ENCODE peak calls at places on chromosomes 7 and 10, in six cellular contexts. Y is IMR-90, R is mesendoderm, B is mesenchymal stem cell, O is H1, F is trophoblast cell. K is an unnamed sample.

GRCh38 chr10:90399782-90400181 is 458.1 kb downstream of the HTR7 start:
- DNase-seq in B (peak; percentile 68), F (no peak), R (no peak), O (no peak), Y (no peak), K (no peak)

GRCh38 chr10:116486774-116487448 is 58.8 kb upstream of the PNLIP start:
- DNase-seq in B (no peak), O (no peak), R (peak; percentile 53), Y (no peak), F (no peak), K (no peak)

GRCh38 chr7:143375298-143376034 is 5.7 kb upstream of the ZYX start:
- DNase-seq in O (no peak), Y (no peak), F (no peak), R (no peak), B (no peak), K (no peak)

GRCh38 chr10:90969947-90970673 is 49.2 kb upstream of the ANKRD1 start:
- DNase-seq in B (peak; percentile 46), O (peak; percentile 48), Y (peak; percentile 70), R (peak; percentile 75), F (peak; percentile 63), K (no peak)

GRCh38 chr10:114489521-114490310 is 85.4 kb upstream of the AFAP1L2 start:
- DNase-seq in O (no peak), R (peak; percentile 62), Y (no peak), B (no peak), F (no peak), K (peak; percentile 63)

GRCh38 chr10:30176182-30176581 is 116.8 kb upstream of the JCAD start:
- DNase-seq in R (no peak), Y (peak; percentile 83), O (no peak), F (no peak), B (peak; percentile 76), K (no peak)

GRCh38 chr7:66883716-66884115 is 37.3 kb upstream of the TMEM248 start:
- DNase-seq in F (peak; percentile 76), B (peak; percentile 32), O (no peak), R (no peak), Y (peak; percentile 77), K (no peak)

GRCh38 chr10:44388641-44389040 is 3.7 kb upstream of the CXCL12 start:
- DNase-seq in F (no peak), O (no peak), Y (no peak), B (no peak), R (no peak), K (no peak)

GRCh38 chr10:28810062-28810870 is 132.9 kb downstream of the BAMBI start:
- DNase-seq in Y (peak; percentile 38), O (peak; percentile 52), B (peak; percentile 87), R (peak; percentile 47), F (peak; percentile 32), K (no peak)

GRCh38 chr10:121138112-121138860 is 287.1 kb downstream of the WDR11 start:
- DNase-seq in B (no peak), O (no peak), F (no peak), Y (no peak), R (no peak), K (no peak)

GRCh38 chr7:158743219-158743618 is 38.6 kb upstream of the NCAPG2 start:
- DNase-seq in F (peak; percentile 15), R (peak; percentile 16), Y (no peak), O (peak; percentile 71), B (no peak), K (no peak)

GRCh38 chr7:112009081-112009480 is 197.1 kb downstream of the DOCK4 start:
- DNase-seq in Y (peak; percentile 83), B (peak; percentile 61), O (no peak), F (no peak), R (no peak), K (no peak)

GRCh38 chr10:89475137-89475536 is 60.3 kb downstream of the SLC16A12 start:
- DNase-seq in B (peak; percentile 33), R (no peak), Y (no peak), O (no peak), F (no peak), K (no peak)

GRCh38 chr7:78786055-78786454 is 667.4 kb downstream of the MAGI2 start:
- DNase-seq in F (no peak), Y (no peak), O (no peak), R (no peak), B (no peak), K (no peak)

GRCh38 chr10:35784751-35785150 is 142.7 kb upstream of the FZD8 start:
- DNase-seq in O (no peak), B (no peak), F (no peak), Y (no peak), R (no peak), K (no peak)

GRCh38 chr10:12353399-12354027 is 4.2 kb downstream of the CAMK1D start:
- DNase-seq in B (no peak), Y (no peak), F (no peak), O (no peak), R (no peak), K (no peak)

GRCh38 chr7:30804078-30804661 is 33.0 kb downstream of the MINDY4 start:
- DNase-seq in Y (peak; percentile 93), O (no peak), F (peak; percentile 35), B (peak; percentile 89), R (no peak), K (no peak)

GRCh38 chr7:81299272-81299671 is 380.4 kb upstream of the SEMA3C start:
- DNase-seq in B (peak; percentile 98), O (no peak), F (peak; percentile 13), Y (peak; percentile 96), R (no peak), K (no peak)

GRCh38 chr7:92608380-92609322 is 18.5 kb upstream of the FAM133B start:
- DNase-seq in B (no peak), Y (no peak), R (peak; percentile 66), O (peak; percentile 85), F (peak; percentile 71), K (peak; percentile 37)

GRCh38 chr7:25954395-25954794 is 197.6 kb upstream of the NFE2L3 start:
- DNase-seq in O (no peak), B (no peak), R (peak; percentile 80), Y (no peak), F (no peak), K (no peak)

GRCh38 chr10:130341325-130341724 is 205.1 kb downstream of the GLRX3 start:
- DNase-seq in R (peak; percentile 51), F (peak; percentile 33), B (no peak), Y (no peak), O (peak; percentile 65), K (peak; percentile 30)

DNA sequence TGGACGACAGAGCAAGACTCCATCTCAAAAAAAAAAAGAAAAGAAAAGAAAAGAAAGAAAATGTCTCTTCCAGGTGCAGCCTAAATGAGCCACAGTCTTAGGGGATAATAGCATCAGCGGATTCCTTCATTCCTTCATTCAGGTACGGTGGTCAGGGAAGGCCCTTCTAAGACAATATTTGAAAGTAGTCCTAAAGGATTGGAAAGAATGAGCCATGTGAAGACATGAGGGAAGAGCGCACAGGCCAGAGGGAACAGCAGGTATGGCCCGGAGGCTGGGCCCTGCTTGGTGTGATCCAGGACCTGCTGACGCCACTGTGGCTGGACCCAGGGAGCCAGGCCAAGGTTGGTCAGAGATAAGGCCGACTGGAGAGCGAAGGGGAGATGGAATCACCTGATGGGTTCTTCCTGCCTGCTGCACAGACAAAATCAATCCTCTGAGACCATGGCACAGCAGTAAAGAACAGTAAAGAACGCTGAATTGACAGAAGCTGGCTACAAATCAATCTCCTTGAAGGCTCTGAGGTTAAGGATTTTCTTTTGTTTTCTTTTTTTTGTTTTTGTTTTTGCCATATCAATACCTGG is 16.3 kb upstream of the MKRN1 start:
- DNase-seq in Y (no peak), B (no peak), R (no peak), F (no peak), O (no peak), K (no peak)
- H3K4ac ChIP-seq in Y (no peak overlapping the region), B (no peak overlapping the region), R (no peak overlapping the region), F (no peak overlapping the region), O (no peak overlapping the region), K (no peak overlapping the region)

GRCh38 chr7:129203050-129203741 is 14.8 kb downstream of the SMO start:
- DNase-seq in R (no peak), F (no peak), B (no peak), Y (no peak), O (no peak), K (no peak)
- H2BK5ac ChIP-seq in R (no peak overlapping the region), F (no peak overlapping the region), B (no peak overlapping the region), Y (no peak overlapping the region), O (no peak overlapping the region), K (no peak overlapping the region)

DNA sequence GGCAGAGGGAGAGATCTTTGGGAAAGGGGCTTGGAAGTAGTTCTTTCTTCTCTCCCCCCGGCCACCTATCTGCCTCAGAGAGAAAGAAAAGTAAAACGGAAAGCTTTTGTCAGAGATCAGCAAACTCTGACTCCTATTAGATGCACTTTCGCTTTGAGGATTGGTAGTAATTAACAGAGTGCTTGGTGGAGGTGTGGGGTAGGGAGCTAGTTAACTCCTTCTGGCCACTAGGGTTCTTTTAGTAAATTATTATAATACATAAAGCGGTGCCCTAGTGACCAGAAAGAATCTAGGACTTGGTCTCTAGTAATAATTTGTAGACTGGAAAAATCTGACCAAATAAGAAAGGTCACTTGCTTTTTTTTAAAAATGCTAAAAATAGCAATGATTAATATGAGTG is 54.6 kb downstream of the CPVL start:
- DNase-seq in O (no peak), Y (no peak), R (no peak), F (no peak), B (peak; percentile 12), K (no peak)
- H3K4me3 ChIP-seq in O (no peak overlapping the region), Y (peak overlapping the region; percentile 49), R (no peak overlapping the region), F (no peak overlapping the region), B (no peak overlapping the region), K (no peak overlapping the region)

GRCh38 chr10:68721673-68721963 is 579 bp downstream of the CCAR1 start:
- DNase-seq in Y (no peak), B (no peak), O (no peak), R (peak; percentile 48), F (no peak), K (no peak)

GRCh38 chr10:68717435-68717834 is 3.6 kb upstream of the CCAR1 start:
- DNase-seq in R (no peak), Y (no peak), B (no peak), F (no peak), O (no peak), K (no peak)

GRCh38 chr10:68725016-68725415 is 4.0 kb downstream of the CCAR1 start:
- DNase-seq in O (no peak), F (no peak), Y (no peak), R (no peak), B (no peak), K (no peak)

DNA sequence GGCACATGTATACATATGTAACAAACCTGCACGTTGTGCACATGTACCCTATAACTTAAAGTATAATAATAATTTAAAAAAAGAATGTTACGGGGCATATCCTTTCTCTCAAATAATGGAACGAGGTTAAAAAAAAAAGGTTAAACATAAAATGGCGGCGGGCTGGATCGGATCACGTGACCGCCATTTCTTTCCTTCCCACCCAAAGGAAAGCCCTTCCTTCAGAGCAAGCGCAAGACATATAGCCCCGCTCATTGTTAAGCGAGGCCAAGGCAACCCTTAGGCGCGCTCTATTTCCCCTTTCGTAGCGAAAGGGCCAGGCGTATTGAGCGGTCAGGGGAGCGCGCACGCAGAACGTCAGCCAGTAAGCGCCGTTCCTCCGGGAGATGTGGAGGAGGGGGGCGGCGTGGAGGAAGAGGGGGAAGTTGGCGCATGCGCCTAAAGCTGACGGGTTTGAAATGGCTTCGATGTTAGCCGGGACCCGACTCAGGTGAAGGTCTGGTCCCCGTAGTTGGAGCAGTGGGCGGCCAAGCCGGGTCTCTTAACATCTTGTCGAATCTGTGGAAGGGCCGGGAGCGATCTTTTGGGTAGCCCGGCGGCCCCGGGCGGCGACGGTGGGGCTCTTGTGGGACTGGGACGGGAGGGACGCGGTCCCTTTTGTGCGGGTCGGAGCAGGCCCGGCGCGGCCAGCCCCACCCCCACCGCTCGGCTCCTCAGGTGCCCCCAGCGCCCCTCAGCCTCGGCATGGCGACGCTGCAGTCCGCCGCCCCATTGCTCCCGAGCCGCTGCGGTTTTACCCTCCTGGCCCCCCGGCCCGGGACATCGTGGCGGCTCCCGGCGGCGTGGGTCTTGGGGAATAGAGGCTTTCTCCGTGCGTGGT is at the start of gene CCAR1:
- DNase-seq in B (peak; percentile 99), F (peak; percentile 99), R (peak; percentile 100), Y (peak; percentile 99), O (peak; percentile 97), K (peak; percentile 98)
- H3K4ac ChIP-seq in B (peak within 1 kb of the TSS; percentile 98), F (peak within 1 kb of the TSS; percentile 99), R (peak within 1 kb of the TSS; percentile 57), Y (peak within 1 kb of the TSS; percentile 88), O (peak within 1 kb of the TSS; percentile 86), K (peak within 1 kb of the TSS; percentile 95)